ENCODE peak calls at places on chromosomes 2 and 18, in ten cellular contexts. One of them, this sample, is unnamed.

GRCh38 chr18:30132959-30133358 is 909.6 kb downstream of the DSC3 start:
- DNase-seq in right cardiac atrium: no peak
- DNase-seq in naive thymus-derived CD4-positive, alpha-beta T cell: no peak
- DNase-seq in HCT116: no peak
- DNase-seq in CD4-positive, CD25-positive, alpha-beta regulatory T cell: no peak
- DNase-seq in GM23248: peak; percentile 44
- DNase-seq in IMR-90: no peak
- DNase-seq in upper lobe of right lung: no peak
- DNase-seq in foreskin fibroblast: no peak
- DNase-seq in heart left ventricle: no peak
- DNase-seq in this sample: no peak

GRCh38 chr2:43729775-43730174 is 44.1 kb upstream of the DYNC2LI1 start:
- DNase-seq in HCT116: no peak
- DNase-seq in upper lobe of right lung: no peak
- DNase-seq in foreskin fibroblast: no peak
- DNase-seq in heart left ventricle: no peak
- DNase-seq in CD4-positive, CD25-positive, alpha-beta regulatory T cell: no peak
- DNase-seq in right cardiac atrium: no peak
- DNase-seq in GM23248: no peak
- DNase-seq in IMR-90: no peak
- DNase-seq in naive thymus-derived CD4-positive, alpha-beta T cell: no peak
- DNase-seq in this sample: no peak

GRCh38 chr2:199488772-199489400 is 31.1 kb upstream of the SATB2 start:
- DNase-seq in HCT116: peak; percentile 60
- DNase-seq in naive thymus-derived CD4-positive, alpha-beta T cell: no peak
- DNase-seq in right cardiac atrium: no peak
- DNase-seq in GM23248: peak; percentile 70
- DNase-seq in CD4-positive, CD25-positive, alpha-beta regulatory T cell: no peak
- DNase-seq in IMR-90: peak; percentile 59
- DNase-seq in heart left ventricle: no peak
- DNase-seq in upper lobe of right lung: no peak
- DNase-seq in foreskin fibroblast: peak; percentile 84
- DNase-seq in this sample: peak; percentile 20

GRCh38 chr18:10858477-10858876 is 290.9 kb downstream of the PIEZO2 start:
- DNase-seq in upper lobe of right lung: no peak
- DNase-seq in IMR-90: no peak
- DNase-seq in right cardiac atrium: no peak
- DNase-seq in HCT116: no peak
- DNase-seq in GM23248: no peak
- DNase-seq in heart left ventricle: no peak
- DNase-seq in foreskin fibroblast: no peak
- DNase-seq in CD4-positive, CD25-positive, alpha-beta regulatory T cell: no peak
- DNase-seq in naive thymus-derived CD4-positive, alpha-beta T cell: no peak
- DNase-seq in this sample: no peak

GRCh38 chr2:157751462-157752058 is 122.9 kb upstream of the ACVR1C start:
- DNase-seq in CD4-positive, CD25-positive, alpha-beta regulatory T cell: no peak
- DNase-seq in HCT116: no peak
- DNase-seq in foreskin fibroblast: no peak
- DNase-seq in right cardiac atrium: no peak
- DNase-seq in IMR-90: peak; percentile 57
- DNase-seq in naive thymus-derived CD4-positive, alpha-beta T cell: no peak
- DNase-seq in heart left ventricle: no peak
- DNase-seq in GM23248: peak; percentile 10
- DNase-seq in upper lobe of right lung: no peak
- DNase-seq in this sample: no peak

GRCh38 chr2:219001100-219001576 is 7.9 kb upstream of the CRYBA2 start:
- DNase-seq in IMR-90: no peak
- DNase-seq in HCT116: no peak
- DNase-seq in GM23248: no peak
- DNase-seq in foreskin fibroblast: no peak
- DNase-seq in CD4-positive, CD25-positive, alpha-beta regulatory T cell: no peak
- DNase-seq in heart left ventricle: no peak
- DNase-seq in right cardiac atrium: no peak
- DNase-seq in naive thymus-derived CD4-positive, alpha-beta T cell: no peak
- DNase-seq in upper lobe of right lung: no peak
- DNase-seq in this sample: no peak

GRCh38 chr18:38353149-38353548 is 787.6 kb upstream of the CELF4 start:
- DNase-seq in heart left ventricle: no peak
- DNase-seq in upper lobe of right lung: no peak
- DNase-seq in naive thymus-derived CD4-positive, alpha-beta T cell: no peak
- DNase-seq in foreskin fibroblast: no peak
- DNase-seq in CD4-positive, CD25-positive, alpha-beta regulatory T cell: no peak
- DNase-seq in right cardiac atrium: no peak
- DNase-seq in IMR-90: no peak
- DNase-seq in HCT116: no peak
- DNase-seq in GM23248: no peak
- DNase-seq in this sample: no peak

GRCh38 chr2:105794926-105795574 is 50.3 kb downstream of the NCK2 start:
- DNase-seq in CD4-positive, CD25-positive, alpha-beta regulatory T cell: no peak
- DNase-seq in heart left ventricle: no peak
- DNase-seq in IMR-90: no peak
- DNase-seq in right cardiac atrium: no peak
- DNase-seq in foreskin fibroblast: no peak
- DNase-seq in upper lobe of right lung: no peak
- DNase-seq in naive thymus-derived CD4-positive, alpha-beta T cell: no peak
- DNase-seq in GM23248: no peak
- DNase-seq in HCT116: no peak
- DNase-seq in this sample: no peak

GRCh38 chr2:207337234-207338219 is 171.8 kb upstream of the KLF7 start:
- DNase-seq in GM23248: peak; percentile 43
- DNase-seq in upper lobe of right lung: no peak
- DNase-seq in HCT116: peak; percentile 94
- DNase-seq in naive thymus-derived CD4-positive, alpha-beta T cell: no peak
- DNase-seq in CD4-positive, CD25-positive, alpha-beta regulatory T cell: no peak
- DNase-seq in foreskin fibroblast: no peak
- DNase-seq in IMR-90: peak; percentile 63
- DNase-seq in heart left ventricle: no peak
- DNase-seq in right cardiac atrium: no peak
- DNase-seq in this sample: peak; percentile 30

GRCh38 chr2:207341816-207342215 is 176.1 kb upstream of the KLF7 start:
- DNase-seq in right cardiac atrium: no peak
- DNase-seq in naive thymus-derived CD4-positive, alpha-beta T cell: no peak
- DNase-seq in upper lobe of right lung: no peak
- DNase-seq in GM23248: no peak
- DNase-seq in foreskin fibroblast: no peak
- DNase-seq in IMR-90: no peak
- DNase-seq in heart left ventricle: no peak
- DNase-seq in CD4-positive, CD25-positive, alpha-beta regulatory T cell: no peak
- DNase-seq in HCT116: no peak
- DNase-seq in this sample: no peak

GRCh38 chr2:207341114-207341750 is 175.5 kb upstream of the KLF7 start:
- DNase-seq in heart left ventricle: no peak
- DNase-seq in CD4-positive, CD25-positive, alpha-beta regulatory T cell: no peak
- DNase-seq in IMR-90: no peak
- DNase-seq in GM23248: no peak
- DNase-seq in upper lobe of right lung: no peak
- DNase-seq in HCT116: no peak
- DNase-seq in naive thymus-derived CD4-positive, alpha-beta T cell: no peak
- DNase-seq in right cardiac atrium: no peak
- DNase-seq in foreskin fibroblast: no peak
- DNase-seq in this sample: no peak

GRCh38 chr2:207338220-207338607 is 172.5 kb upstream of the KLF7 start:
- DNase-seq in GM23248: peak; percentile 13
- DNase-seq in foreskin fibroblast: no peak
- DNase-seq in right cardiac atrium: no peak
- DNase-seq in naive thymus-derived CD4-positive, alpha-beta T cell: no peak
- DNase-seq in HCT116: no peak
- DNase-seq in upper lobe of right lung: no peak
- DNase-seq in IMR-90: no peak
- DNase-seq in CD4-positive, CD25-positive, alpha-beta regulatory T cell: no peak
- DNase-seq in heart left ventricle: no peak
- DNase-seq in this sample: no peak

DNA sequence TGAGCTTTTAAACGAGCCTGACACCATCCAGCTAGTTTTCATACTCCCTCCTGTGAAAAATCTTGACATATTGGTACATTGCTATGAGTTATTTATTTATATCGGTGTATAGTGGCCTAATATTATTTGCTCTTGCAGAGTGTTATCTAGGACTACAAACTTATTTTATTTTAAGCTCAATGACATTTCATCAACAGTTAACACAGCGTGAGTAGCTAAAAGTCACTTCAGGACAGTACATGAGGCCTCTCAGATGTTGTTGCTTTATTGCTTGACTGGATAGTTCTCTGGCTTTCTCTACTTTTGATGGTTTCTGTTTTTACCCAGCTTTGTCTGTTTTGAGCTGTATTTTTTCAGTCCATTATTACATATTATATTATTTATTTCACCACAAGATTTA is 172.9 kb upstream of the KLF7 start:
- DNase-seq in IMR-90: no peak
- DNase-seq in naive thymus-derived CD4-positive, alpha-beta T cell: no peak
- DNase-seq in foreskin fibroblast: no peak
- DNase-seq in GM23248: no peak
- DNase-seq in heart left ventricle: no peak
- DNase-seq in right cardiac atrium: no peak
- DNase-seq in CD4-positive, CD25-positive, alpha-beta regulatory T cell: no peak
- DNase-seq in HCT116: no peak
- DNase-seq in upper lobe of right lung: no peak
- DNase-seq in this sample: no peak
- H3K4me3 ChIP-seq in IMR-90: no peak overlapping the region
- H3K4me3 ChIP-seq in naive thymus-derived CD4-positive, alpha-beta T cell: no peak overlapping the region
- H3K4me3 ChIP-seq in foreskin fibroblast: no peak overlapping the region
- H3K4me3 ChIP-seq in GM23248: no peak overlapping the region
- H3K4me3 ChIP-seq in heart left ventricle: no peak overlapping the region
- H3K4me3 ChIP-seq in right cardiac atrium: no peak overlapping the region
- H3K4me3 ChIP-seq in CD4-positive, CD25-positive, alpha-beta regulatory T cell: no peak overlapping the region
- H3K4me3 ChIP-seq in HCT116: no peak overlapping the region
- H3K4me3 ChIP-seq in upper lobe of right lung: no peak overlapping the region
- H3K4me3 ChIP-seq in this sample: no peak overlapping the region

GRCh38 chr2:221572180-221572820 is at the start of gene EPHA4:
- DNase-seq in upper lobe of right lung: peak; percentile 92
- DNase-seq in right cardiac atrium: peak; percentile 95
- DNase-seq in foreskin fibroblast: peak; percentile 98
- DNase-seq in IMR-90: peak; percentile 88
- DNase-seq in GM23248: peak; percentile 97
- DNase-seq in CD4-positive, CD25-positive, alpha-beta regulatory T cell: peak; percentile 88
- DNase-seq in heart left ventricle: peak; percentile 89
- DNase-seq in HCT116: peak; percentile 45
- DNase-seq in naive thymus-derived CD4-positive, alpha-beta T cell: peak; percentile 81
- DNase-seq in this sample: peak; percentile 88

GRCh38 chr2:221574231-221574570 is 2.1 kb upstream of the EPHA4 start:
- DNase-seq in foreskin fibroblast: no peak
- DNase-seq in CD4-positive, CD25-positive, alpha-beta regulatory T cell: no peak
- DNase-seq in IMR-90: no peak
- DNase-seq in naive thymus-derived CD4-positive, alpha-beta T cell: no peak
- DNase-seq in HCT116: no peak
- DNase-seq in heart left ventricle: no peak
- DNase-seq in right cardiac atrium: no peak
- DNase-seq in upper lobe of right lung: no peak
- DNase-seq in GM23248: no peak
- DNase-seq in this sample: no peak

GRCh38 chr2:221572821-221573429 is 821 bp upstream of the EPHA4 start:
- DNase-seq in right cardiac atrium: peak; percentile 79
- DNase-seq in foreskin fibroblast: peak; percentile 65
- DNase-seq in HCT116: no peak
- DNase-seq in heart left ventricle: peak; percentile 54
- DNase-seq in IMR-90: peak; percentile 47
- DNase-seq in upper lobe of right lung: peak; percentile 77
- DNase-seq in CD4-positive, CD25-positive, alpha-beta regulatory T cell: no peak
- DNase-seq in GM23248: peak; percentile 71
- DNase-seq in naive thymus-derived CD4-positive, alpha-beta T cell: no peak
- DNase-seq in this sample: peak; percentile 61

GRCh38 chr2:221571391-221572179 is 519 bp downstream of the EPHA4 start:
- DNase-seq in GM23248: peak; percentile 77
- DNase-seq in IMR-90: peak; percentile 37
- DNase-seq in right cardiac atrium: peak; percentile 77
- DNase-seq in HCT116: no peak
- DNase-seq in foreskin fibroblast: peak; percentile 68
- DNase-seq in CD4-positive, CD25-positive, alpha-beta regulatory T cell: no peak
- DNase-seq in naive thymus-derived CD4-positive, alpha-beta T cell: peak; percentile 39
- DNase-seq in heart left ventricle: no peak
- DNase-seq in upper lobe of right lung: peak; percentile 75
- DNase-seq in this sample: peak; percentile 42

DNA sequence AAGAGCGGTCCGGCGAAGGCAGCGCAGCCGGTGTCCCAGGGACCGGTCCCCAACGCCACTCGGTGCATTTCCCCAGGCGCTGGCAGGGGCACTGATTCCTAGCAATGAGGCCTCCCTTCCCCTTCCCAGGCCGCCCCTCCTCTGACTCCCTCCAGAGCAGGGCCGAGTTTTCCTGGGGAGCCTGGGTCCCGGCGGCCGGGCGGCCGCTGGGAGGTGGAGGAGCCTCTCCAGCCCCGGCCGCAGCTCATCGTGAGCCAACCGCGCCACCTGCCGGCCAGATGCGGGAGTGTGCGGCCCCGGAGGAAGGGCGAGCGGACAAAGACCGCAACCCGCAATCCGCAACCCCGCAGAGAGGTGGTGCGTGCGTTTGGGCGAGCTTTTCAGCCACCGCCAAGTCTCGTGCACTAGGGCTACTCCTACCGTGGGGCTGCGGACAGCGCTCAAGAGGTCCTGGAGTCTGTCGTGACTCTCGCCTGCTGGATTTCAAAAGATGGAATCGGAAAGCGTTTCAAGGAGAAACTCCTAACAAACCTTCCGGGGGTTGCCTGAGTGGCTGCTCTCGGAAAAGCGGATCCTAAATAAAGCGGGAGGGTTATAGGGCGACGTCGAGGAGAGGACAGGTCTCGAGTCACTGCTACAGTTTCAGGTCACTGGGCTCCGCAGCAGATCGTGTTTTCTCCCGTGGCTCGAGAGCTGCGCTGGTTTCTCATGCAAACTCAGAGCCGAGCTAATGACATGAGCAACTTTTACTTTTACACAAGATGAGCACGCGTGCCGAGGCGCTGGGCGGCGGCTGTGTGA is 1.5 kb upstream of the EPHA4 start:
- DNase-seq in GM23248: peak; percentile 92
- DNase-seq in HCT116: peak; percentile 22
- DNase-seq in right cardiac atrium: peak; percentile 94
- DNase-seq in naive thymus-derived CD4-positive, alpha-beta T cell: peak; percentile 60
- DNase-seq in foreskin fibroblast: peak; percentile 92
- DNase-seq in heart left ventricle: peak; percentile 81
- DNase-seq in IMR-90: peak; percentile 67
- DNase-seq in CD4-positive, CD25-positive, alpha-beta regulatory T cell: peak; percentile 78
- DNase-seq in upper lobe of right lung: peak; percentile 93
- DNase-seq in this sample: peak; percentile 81
- H3K4me3 ChIP-seq in GM23248: peak overlapping the region; percentile 92
- H3K4me3 ChIP-seq in HCT116: peak overlapping the region; percentile 54
- H3K4me3 ChIP-seq in right cardiac atrium: peak overlapping the region; percentile 96
- H3K4me3 ChIP-seq in naive thymus-derived CD4-positive, alpha-beta T cell: peak overlapping the region; percentile 91
- H3K4me3 ChIP-seq in foreskin fibroblast: peak overlapping the region; percentile 85
- H3K4me3 ChIP-seq in heart left ventricle: peak overlapping the region; percentile 74
- H3K4me3 ChIP-seq in IMR-90: peak overlapping the region; percentile 91
- H3K4me3 ChIP-seq in CD4-positive, CD25-positive, alpha-beta regulatory T cell: peak overlapping the region; percentile 54
- H3K4me3 ChIP-seq in upper lobe of right lung: peak overlapping the region; percentile 74
- H3K4me3 ChIP-seq in this sample: peak overlapping the region; percentile 75

GRCh38 chr2:185859506-185859905 is 120.9 kb downstream of the FSIP2 start:
- DNase-seq in HCT116: no peak
- DNase-seq in heart left ventricle: no peak
- DNase-seq in foreskin fibroblast: peak; percentile 38
- DNase-seq in naive thymus-derived CD4-positive, alpha-beta T cell: no peak
- DNase-seq in right cardiac atrium: no peak
- DNase-seq in CD4-positive, CD25-positive, alpha-beta regulatory T cell: no peak
- DNase-seq in IMR-90: no peak
- DNase-seq in GM23248: no peak
- DNase-seq in upper lobe of right lung: no peak
- DNase-seq in this sample: no peak

GRCh38 chr2:185857676-185858075 is 119.1 kb downstream of the FSIP2 start:
- DNase-seq in heart left ventricle: no peak
- DNase-seq in foreskin fibroblast: peak; percentile 7
- DNase-seq in IMR-90: no peak
- DNase-seq in CD4-positive, CD25-positive, alpha-beta regulatory T cell: no peak
- DNase-seq in upper lobe of right lung: no peak
- DNase-seq in right cardiac atrium: no peak
- DNase-seq in GM23248: no peak
- DNase-seq in HCT116: no peak
- DNase-seq in naive thymus-derived CD4-positive, alpha-beta T cell: no peak
- DNase-seq in this sample: no peak

GRCh38 chr2:185862657-185863398 is 124.2 kb downstream of the FSIP2 start:
- DNase-seq in naive thymus-derived CD4-positive, alpha-beta T cell: no peak
- DNase-seq in foreskin fibroblast: no peak
- DNase-seq in upper lobe of right lung: no peak
- DNase-seq in IMR-90: no peak
- DNase-seq in GM23248: no peak
- DNase-seq in CD4-positive, CD25-positive, alpha-beta regulatory T cell: no peak
- DNase-seq in HCT116: no peak
- DNase-seq in heart left ventricle: no peak
- DNase-seq in right cardiac atrium: no peak
- DNase-seq in this sample: no peak
- H3K4me3 ChIP-seq in naive thymus-derived CD4-positive, alpha-beta T cell: no peak overlapping the region
- H3K4me3 ChIP-seq in foreskin fibroblast: no peak overlapping the region
- H3K4me3 ChIP-seq in upper lobe of right lung: no peak overlapping the region
- H3K4me3 ChIP-seq in IMR-90: no peak overlapping the region
- H3K4me3 ChIP-seq in GM23248: no peak overlapping the region
- H3K4me3 ChIP-seq in CD4-positive, CD25-positive, alpha-beta regulatory T cell: no peak overlapping the region
- H3K4me3 ChIP-seq in HCT116: no peak overlapping the region
- H3K4me3 ChIP-seq in heart left ventricle: no peak overlapping the region
- H3K4me3 ChIP-seq in right cardiac atrium: no peak overlapping the region
- H3K4me3 ChIP-seq in this sample: no peak overlapping the region

GRCh38 chr2:237125967-237126366 is 40.3 kb downstream of the COPS8 start:
- DNase-seq in IMR-90: no peak
- DNase-seq in heart left ventricle: no peak
- DNase-seq in upper lobe of right lung: no peak
- DNase-seq in naive thymus-derived CD4-positive, alpha-beta T cell: no peak
- DNase-seq in HCT116: no peak
- DNase-seq in CD4-positive, CD25-positive, alpha-beta regulatory T cell: no peak
- DNase-seq in GM23248: no peak
- DNase-seq in right cardiac atrium: no peak
- DNase-seq in foreskin fibroblast: no peak
- DNase-seq in this sample: no peak

GRCh38 chr2:237129625-237130263 is 44.1 kb downstream of the COPS8 start:
- DNase-seq in IMR-90: no peak
- DNase-seq in heart left ventricle: no peak
- DNase-seq in HCT116: no peak
- DNase-seq in GM23248: no peak
- DNase-seq in right cardiac atrium: no peak
- DNase-seq in foreskin fibroblast: no peak
- DNase-seq in naive thymus-derived CD4-positive, alpha-beta T cell: no peak
- DNase-seq in CD4-positive, CD25-positive, alpha-beta regulatory T cell: no peak
- DNase-seq in upper lobe of right lung: no peak
- DNase-seq in this sample: no peak

GRCh38 chr2:237128845-237129592 is 43.3 kb downstream of the COPS8 start:
- DNase-seq in right cardiac atrium: no peak
- DNase-seq in HCT116: no peak
- DNase-seq in IMR-90: no peak
- DNase-seq in CD4-positive, CD25-positive, alpha-beta regulatory T cell: no peak
- DNase-seq in heart left ventricle: no peak
- DNase-seq in upper lobe of right lung: no peak
- DNase-seq in naive thymus-derived CD4-positive, alpha-beta T cell: no peak
- DNase-seq in foreskin fibroblast: no peak
- DNase-seq in GM23248: no peak
- DNase-seq in this sample: no peak

GRCh38 chr2:237126519-237126918 is 40.8 kb downstream of the COPS8 start:
- DNase-seq in foreskin fibroblast: no peak
- DNase-seq in naive thymus-derived CD4-positive, alpha-beta T cell: no peak
- DNase-seq in CD4-positive, CD25-positive, alpha-beta regulatory T cell: no peak
- DNase-seq in GM23248: peak; percentile 44
- DNase-seq in HCT116: no peak
- DNase-seq in right cardiac atrium: no peak
- DNase-seq in upper lobe of right lung: no peak
- DNase-seq in heart left ventricle: no peak
- DNase-seq in IMR-90: no peak
- DNase-seq in this sample: no peak

DNA sequence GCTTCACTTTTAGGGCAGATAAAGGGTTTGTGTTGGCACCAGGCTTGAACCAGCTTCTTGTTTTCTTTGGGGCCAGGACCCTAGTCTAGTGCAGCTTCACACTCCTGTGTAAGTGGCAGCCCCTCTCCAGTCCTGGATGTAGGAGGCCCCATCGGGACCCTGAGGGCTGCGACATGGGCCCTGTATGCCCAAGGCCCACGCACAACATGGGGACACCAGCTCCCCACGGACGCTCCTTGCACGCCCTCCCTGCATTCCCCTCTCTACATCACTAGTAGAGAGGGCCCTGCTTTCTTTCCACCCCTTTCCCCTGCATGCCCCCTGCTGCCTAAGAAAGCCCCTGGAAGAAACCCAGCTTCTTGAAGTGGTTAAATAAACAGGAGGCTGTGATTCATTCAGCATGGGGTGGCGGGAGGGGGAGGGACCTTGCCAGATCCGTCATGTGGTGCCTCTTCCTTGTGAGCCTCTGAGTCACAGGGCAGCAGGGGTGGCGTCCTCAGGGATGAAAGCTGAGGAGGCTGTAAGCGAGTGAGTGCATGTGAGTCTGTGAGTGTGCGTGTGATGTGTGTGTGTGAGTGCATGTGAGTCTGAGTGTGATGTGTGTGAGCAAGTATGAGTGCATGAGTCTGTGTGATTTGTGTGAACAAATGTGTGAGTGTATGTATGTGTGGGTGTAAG is 42.5 kb downstream of the COPS8 start:
- DNase-seq in GM23248: peak; percentile 99
- DNase-seq in foreskin fibroblast: peak; percentile 99
- DNase-seq in CD4-positive, CD25-positive, alpha-beta regulatory T cell: no peak
- DNase-seq in IMR-90: peak; percentile 100
- DNase-seq in naive thymus-derived CD4-positive, alpha-beta T cell: no peak
- DNase-seq in HCT116: peak; percentile 77
- DNase-seq in heart left ventricle: peak; percentile 91
- DNase-seq in right cardiac atrium: peak; percentile 94
- DNase-seq in upper lobe of right lung: peak; percentile 90
- DNase-seq in this sample: peak; percentile 98
- H3K4me3 ChIP-seq in GM23248: no peak overlapping the region
- H3K4me3 ChIP-seq in foreskin fibroblast: no peak overlapping the region
- H3K4me3 ChIP-seq in CD4-positive, CD25-positive, alpha-beta regulatory T cell: no peak overlapping the region
- H3K4me3 ChIP-seq in IMR-90: no peak overlapping the region
- H3K4me3 ChIP-seq in naive thymus-derived CD4-positive, alpha-beta T cell: no peak overlapping the region
- H3K4me3 ChIP-seq in HCT116: no peak overlapping the region
- H3K4me3 ChIP-seq in heart left ventricle: no peak overlapping the region
- H3K4me3 ChIP-seq in right cardiac atrium: no peak overlapping the region
- H3K4me3 ChIP-seq in upper lobe of right lung: no peak overlapping the region
- H3K4me3 ChIP-seq in this sample: no peak overlapping the region

This sample was measured in MG63.